ENCODE peak calls at places on chromosomes 5 and 9, in six cellular contexts. One of them, this sample, is unnamed. For H3K4me1, the result is how much of the 10 kb centered on the place peaks cover.

GRCh38 chr5:172428224-172429166 is 25.8 kb downstream of the SH3PXD2B start:
- DNase-seq in GM23248: no peak
- DNase-seq in CD4-positive, alpha-beta memory T cell: no peak
- DNase-seq in right lobe of liver: no peak
- DNase-seq in endothelial cell of umbilical vein: no peak
- DNase-seq in suprapubic skin: no peak
- DNase-seq in this sample: no peak

GRCh38 chr5:80204808-80205614 is 50.8 kb downstream of the SERINC5 start:
- DNase-seq in right lobe of liver: peak
- DNase-seq in endothelial cell of umbilical vein: peak
- DNase-seq in suprapubic skin: no peak
- DNase-seq in GM23248: no peak
- DNase-seq in CD4-positive, alpha-beta memory T cell: no peak
- DNase-seq in this sample: no peak

GRCh38 chr5:635321-636055 is 23.3 kb downstream of the CEP72 start:
- DNase-seq in endothelial cell of umbilical vein: no peak
- DNase-seq in right lobe of liver: no peak
- DNase-seq in suprapubic skin: peak
- DNase-seq in CD4-positive, alpha-beta memory T cell: no peak
- DNase-seq in GM23248: no peak
- DNase-seq in this sample: peak

GRCh38 chr5:88298425-88298824 is 29.8 kb upstream of the TMEM161B start:
- DNase-seq in suprapubic skin: no peak
- DNase-seq in endothelial cell of umbilical vein: no peak
- DNase-seq in CD4-positive, alpha-beta memory T cell: no peak
- DNase-seq in GM23248: peak
- DNase-seq in right lobe of liver: no peak
- DNase-seq in this sample: no peak

GRCh38 chr9:125756499-125756898 is 9.3 kb downstream of the PBX3 start:
- DNase-seq in suprapubic skin: no peak
- DNase-seq in endothelial cell of umbilical vein: no peak
- DNase-seq in right lobe of liver: no peak
- DNase-seq in CD4-positive, alpha-beta memory T cell: no peak
- DNase-seq in GM23248: no peak
- DNase-seq in this sample: no peak

GRCh38 chr9:125262217-125262991 is 778 bp downstream of the GAPVD1 start:
- DNase-seq in suprapubic skin: no peak
- DNase-seq in right lobe of liver: no peak
- DNase-seq in GM23248: peak
- DNase-seq in CD4-positive, alpha-beta memory T cell: peak
- DNase-seq in endothelial cell of umbilical vein: no peak
- DNase-seq in this sample: no peak

GRCh38 chr5:82129723-82130285 is 148.3 kb downstream of the RPS23 start:
- DNase-seq in GM23248: no peak
- DNase-seq in suprapubic skin: no peak
- DNase-seq in CD4-positive, alpha-beta memory T cell: no peak
- DNase-seq in endothelial cell of umbilical vein: no peak
- DNase-seq in right lobe of liver: no peak
- DNase-seq in this sample: no peak

GRCh38 chr9:16236882-16237281 is 633.6 kb downstream of the BNC2 start:
- DNase-seq in right lobe of liver: no peak
- DNase-seq in suprapubic skin: no peak
- DNase-seq in CD4-positive, alpha-beta memory T cell: no peak
- DNase-seq in endothelial cell of umbilical vein: no peak
- DNase-seq in GM23248: peak
- DNase-seq in this sample: no peak

GRCh38 chr5:133612021-133612860 is at the start of gene FSTL4:
- DNase-seq in endothelial cell of umbilical vein: no peak
- DNase-seq in CD4-positive, alpha-beta memory T cell: no peak
- DNase-seq in GM23248: no peak
- DNase-seq in suprapubic skin: no peak
- DNase-seq in right lobe of liver: peak
- DNase-seq in this sample: peak

GRCh38 chr5:124280044-124280443 is 466.4 kb downstream of the ZNF608 start:
- DNase-seq in CD4-positive, alpha-beta memory T cell: no peak
- DNase-seq in GM23248: no peak
- DNase-seq in endothelial cell of umbilical vein: no peak
- DNase-seq in suprapubic skin: no peak
- DNase-seq in right lobe of liver: no peak
- DNase-seq in this sample: no peak

GRCh38 chr5:112312295-112312694 is 106.8 kb downstream of the EPB41L4A start:
- DNase-seq in endothelial cell of umbilical vein: no peak
- DNase-seq in GM23248: no peak
- DNase-seq in CD4-positive, alpha-beta memory T cell: no peak
- DNase-seq in suprapubic skin: no peak
- DNase-seq in right lobe of liver: no peak
- DNase-seq in this sample: no peak

GRCh38 chr9:89408628-89409101 is 89.2 kb downstream of the SEMA4D start:
- DNase-seq in suprapubic skin: no peak
- DNase-seq in right lobe of liver: no peak
- DNase-seq in GM23248: no peak
- DNase-seq in endothelial cell of umbilical vein: no peak
- DNase-seq in CD4-positive, alpha-beta memory T cell: peak
- DNase-seq in this sample: no peak

GRCh38 chr5:142032747-142033631 is 20.2 kb upstream of the GNPDA1 start:
- DNase-seq in CD4-positive, alpha-beta memory T cell: no peak
- DNase-seq in suprapubic skin: no peak
- DNase-seq in right lobe of liver: no peak
- DNase-seq in endothelial cell of umbilical vein: no peak
- DNase-seq in GM23248: no peak
- DNase-seq in this sample: no peak

GRCh38 chr5:36778336-36778735 is 98.2 kb upstream of the NIPBL start:
- DNase-seq in GM23248: no peak
- DNase-seq in suprapubic skin: no peak
- DNase-seq in endothelial cell of umbilical vein: no peak
- DNase-seq in CD4-positive, alpha-beta memory T cell: no peak
- DNase-seq in right lobe of liver: no peak
- DNase-seq in this sample: no peak

GRCh38 chr9:131670247-131670681 is 69.6 kb downstream of the RAPGEF1 start:
- DNase-seq in endothelial cell of umbilical vein: no peak
- DNase-seq in CD4-positive, alpha-beta memory T cell: peak
- DNase-seq in GM23248: no peak
- DNase-seq in right lobe of liver: peak
- DNase-seq in suprapubic skin: no peak
- DNase-seq in this sample: peak

GRCh38 chr9:124291801-124292396 is 34.1 kb downstream of the NEK6 start:
- DNase-seq in right lobe of liver: no peak
- DNase-seq in endothelial cell of umbilical vein: no peak
- DNase-seq in CD4-positive, alpha-beta memory T cell: no peak
- DNase-seq in suprapubic skin: no peak
- DNase-seq in GM23248: no peak
- DNase-seq in this sample: peak

GRCh38 chr5:128014578-128014977 is 69.0 kb upstream of the SLC12A2 start:
- DNase-seq in endothelial cell of umbilical vein: peak
- DNase-seq in GM23248: no peak
- DNase-seq in CD4-positive, alpha-beta memory T cell: no peak
- DNase-seq in suprapubic skin: no peak
- DNase-seq in right lobe of liver: no peak
- DNase-seq in this sample: no peak

GRCh38 chr9:27750571-27750970 is 177.3 kb upstream of the C9orf72 start:
- DNase-seq in GM23248: no peak
- DNase-seq in suprapubic skin: no peak
- DNase-seq in right lobe of liver: no peak
- DNase-seq in CD4-positive, alpha-beta memory T cell: no peak
- DNase-seq in endothelial cell of umbilical vein: no peak
- DNase-seq in this sample: no peak

GRCh38 chr5:142192799-142193428 is 84.3 kb downstream of the NDFIP1 start:
- DNase-seq in right lobe of liver: no peak
- DNase-seq in suprapubic skin: no peak
- DNase-seq in CD4-positive, alpha-beta memory T cell: no peak
- DNase-seq in GM23248: no peak
- DNase-seq in endothelial cell of umbilical vein: no peak
- DNase-seq in this sample: no peak

GRCh38 chr5:143208365-143208641 is 195.2 kb downstream of the NR3C1 start:
- DNase-seq in GM23248: no peak
- DNase-seq in suprapubic skin: no peak
- DNase-seq in right lobe of liver: no peak
- DNase-seq in CD4-positive, alpha-beta memory T cell: no peak
- DNase-seq in endothelial cell of umbilical vein: no peak
- DNase-seq in this sample: no peak

GRCh38 chr9:121688681-121689080 is 37.2 kb downstream of the DAB2IP start:
- DNase-seq in CD4-positive, alpha-beta memory T cell: no peak
- DNase-seq in right lobe of liver: no peak
- DNase-seq in GM23248: no peak
- DNase-seq in suprapubic skin: no peak
- DNase-seq in endothelial cell of umbilical vein: no peak
- DNase-seq in this sample: peak

GRCh38 chr9:101326501-101326900 is 58.3 kb downstream of the BAAT start:
- DNase-seq in right lobe of liver: no peak
- DNase-seq in suprapubic skin: no peak
- DNase-seq in GM23248: peak
- DNase-seq in CD4-positive, alpha-beta memory T cell: no peak
- DNase-seq in endothelial cell of umbilical vein: no peak
- DNase-seq in this sample: no peak

GRCh38 chr5:148388692-148389091 is 4.9 kb downstream of the FBXO38 start:
- DNase-seq in GM23248: no peak
- DNase-seq in endothelial cell of umbilical vein: no peak
- DNase-seq in suprapubic skin: no peak
- DNase-seq in CD4-positive, alpha-beta memory T cell: no peak
- DNase-seq in right lobe of liver: no peak
- DNase-seq in this sample: no peak

GRCh38 chr5:155700333-155700732 is 626.6 kb upstream of the SGCD start:
- DNase-seq in endothelial cell of umbilical vein: no peak
- DNase-seq in suprapubic skin: no peak
- DNase-seq in GM23248: peak
- DNase-seq in right lobe of liver: no peak
- DNase-seq in CD4-positive, alpha-beta memory T cell: no peak
- DNase-seq in this sample: no peak

GRCh38 chr5:135230326-135230925 is 168.6 kb downstream of the MACROH2A1 start:
- DNase-seq in CD4-positive, alpha-beta memory T cell: no peak
- DNase-seq in right lobe of liver: no peak
- DNase-seq in suprapubic skin: no peak
- DNase-seq in endothelial cell of umbilical vein: no peak
- DNase-seq in GM23248: peak
- DNase-seq in this sample: peak

GRCh38 chr9:38000735-38001134 is 68.3 kb downstream of the SHB start:
- DNase-seq in right lobe of liver: no peak
- DNase-seq in suprapubic skin: no peak
- DNase-seq in endothelial cell of umbilical vein: no peak
- DNase-seq in GM23248: no peak
- DNase-seq in CD4-positive, alpha-beta memory T cell: no peak
- DNase-seq in this sample: no peak

GRCh38 chr9:38001430-38001829 is 67.6 kb downstream of the SHB start:
- DNase-seq in right lobe of liver: no peak
- DNase-seq in suprapubic skin: no peak
- DNase-seq in endothelial cell of umbilical vein: no peak
- DNase-seq in CD4-positive, alpha-beta memory T cell: no peak
- DNase-seq in GM23248: no peak
- DNase-seq in this sample: no peak

GRCh38 chr9:37999501-38000189 is 69.4 kb downstream of the SHB start:
- DNase-seq in GM23248: peak
- DNase-seq in right lobe of liver: no peak
- DNase-seq in CD4-positive, alpha-beta memory T cell: no peak
- DNase-seq in suprapubic skin: no peak
- DNase-seq in endothelial cell of umbilical vein: no peak
- DNase-seq in this sample: no peak

GRCh38 chr9:37998881-37999311 is 70.1 kb downstream of the SHB start:
- DNase-seq in GM23248: peak
- DNase-seq in right lobe of liver: no peak
- DNase-seq in CD4-positive, alpha-beta memory T cell: no peak
- DNase-seq in suprapubic skin: no peak
- DNase-seq in endothelial cell of umbilical vein: no peak
- DNase-seq in this sample: peak

DNA sequence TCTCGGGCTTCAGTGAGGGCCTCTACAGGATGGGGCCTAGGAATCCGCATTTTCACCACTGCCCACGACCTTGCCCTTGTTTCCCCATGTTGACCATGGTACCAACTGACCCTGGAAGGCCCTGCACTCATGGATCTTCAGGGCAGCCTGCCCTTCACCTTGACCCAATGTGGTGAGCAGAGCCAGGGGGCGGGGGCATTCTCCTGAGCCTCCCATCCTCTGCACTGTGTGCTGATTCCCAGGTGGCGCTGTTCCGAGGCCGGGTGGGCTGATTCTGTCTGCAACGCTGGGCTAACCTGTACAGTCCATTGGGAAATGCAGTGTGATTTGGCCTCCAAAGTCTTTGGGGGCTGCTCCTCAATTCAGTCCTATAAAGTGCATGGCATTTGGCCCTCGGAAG is 68.7 kb downstream of the SHB start:
- DNase-seq in suprapubic skin: no peak
- DNase-seq in CD4-positive, alpha-beta memory T cell: no peak
- DNase-seq in endothelial cell of umbilical vein: no peak
- DNase-seq in right lobe of liver: no peak
- DNase-seq in GM23248: no peak
- DNase-seq in this sample: no peak
- H3K27ac ChIP-seq in suprapubic skin: no peak
- H3K27ac ChIP-seq in CD4-positive, alpha-beta memory T cell: no peak
- H3K27ac ChIP-seq in endothelial cell of umbilical vein: no peak
- H3K27ac ChIP-seq in right lobe of liver: no peak
- H3K27ac ChIP-seq in GM23248: no peak
- H3K27ac ChIP-seq in this sample: no peak

DNA sequence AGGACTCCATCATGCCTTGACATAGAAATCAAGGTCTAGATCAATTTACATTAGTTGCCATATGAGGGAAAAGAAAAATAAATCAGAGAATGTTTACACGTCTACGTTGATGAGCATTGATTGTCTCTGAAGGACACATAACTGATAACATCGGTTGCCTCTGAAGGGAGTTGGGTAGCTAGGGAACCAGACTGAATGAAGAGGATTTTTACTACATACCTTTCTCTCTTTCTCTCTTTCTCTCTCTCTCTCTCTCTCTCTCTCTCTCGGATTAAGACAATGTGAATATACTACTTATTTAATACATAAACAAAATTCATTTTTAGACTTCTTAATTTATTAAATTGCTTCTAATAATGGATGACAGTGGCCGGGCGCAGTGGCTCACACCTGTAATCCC is 118.4 kb upstream of the DAPK1 start:
- DNase-seq in suprapubic skin: no peak
- DNase-seq in CD4-positive, alpha-beta memory T cell: no peak
- DNase-seq in GM23248: no peak
- DNase-seq in right lobe of liver: no peak
- DNase-seq in endothelial cell of umbilical vein: no peak
- DNase-seq in this sample: no peak
- H3K4me1 ChIP-seq in suprapubic skin: under half
- H3K4me1 ChIP-seq in CD4-positive, alpha-beta memory T cell: under half
- H3K4me1 ChIP-seq in GM23248: under half
- H3K4me1 ChIP-seq in right lobe of liver: under half
- H3K4me1 ChIP-seq in endothelial cell of umbilical vein: under half
- H3K4me1 ChIP-seq in this sample: under half

GRCh38 chr9:99133145-99133544 is 28.2 kb downstream of the TGFBR1 start:
- DNase-seq in endothelial cell of umbilical vein: no peak
- DNase-seq in GM23248: no peak
- DNase-seq in CD4-positive, alpha-beta memory T cell: no peak
- DNase-seq in suprapubic skin: no peak
- DNase-seq in right lobe of liver: no peak
- DNase-seq in this sample: no peak
- H3K4me3 ChIP-seq in endothelial cell of umbilical vein: no peak
- H3K4me3 ChIP-seq in GM23248: no peak
- H3K4me3 ChIP-seq in CD4-positive, alpha-beta memory T cell: no peak
- H3K4me3 ChIP-seq in suprapubic skin: no peak
- H3K4me3 ChIP-seq in right lobe of liver: no peak
- H3K4me3 ChIP-seq in this sample: no peak

DNA sequence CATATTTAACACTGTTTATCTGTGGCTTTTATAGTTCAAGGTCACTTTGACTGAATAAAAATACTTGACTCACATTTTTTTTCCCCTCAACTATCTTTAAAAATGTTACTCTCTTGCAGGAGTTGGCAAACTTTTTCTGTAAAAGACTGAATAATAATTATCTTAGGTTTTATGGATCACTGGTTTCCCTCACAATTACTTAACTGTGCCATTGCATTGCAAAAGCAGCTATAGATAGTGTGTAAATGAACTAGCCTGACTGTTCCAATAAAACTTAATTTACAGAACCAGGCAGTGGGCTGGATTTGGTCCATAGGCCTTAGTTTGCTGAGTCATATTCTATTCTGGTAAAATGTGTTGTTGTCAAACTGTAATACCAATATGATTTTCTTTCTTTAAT is 7.1 kb downstream of the KIAA1958 start:
- DNase-seq in endothelial cell of umbilical vein: no peak
- DNase-seq in GM23248: peak
- DNase-seq in CD4-positive, alpha-beta memory T cell: no peak
- DNase-seq in right lobe of liver: no peak
- DNase-seq in suprapubic skin: no peak
- DNase-seq in this sample: no peak
- H3K27ac ChIP-seq in endothelial cell of umbilical vein: no peak
- H3K27ac ChIP-seq in GM23248: peak
- H3K27ac ChIP-seq in CD4-positive, alpha-beta memory T cell: no peak
- H3K27ac ChIP-seq in right lobe of liver: no peak
- H3K27ac ChIP-seq in suprapubic skin: no peak
- H3K27ac ChIP-seq in this sample: no peak